ENCODE peak calls at places on chromosomes 4 and X, in five cellular contexts. H is left lung, K is upper lobe of left lung, R is pancreas, N is body of pancreas. F is an unnamed sample. For H3K4me1, the result is how much of the 10 kb centered on the place peaks cover.

GRCh38 chr4:180757927-180758326 is 1485.3 kb upstream of the TENM3 start:
- ATAC-seq in H (no peak), K (no peak), R (no peak), N (no peak), F (no peak)

GRCh38 chr4:170769857-170770256 is 680.1 kb upstream of the AADAT start:
- ATAC-seq in H (no peak), K (no peak), R (no peak), N (no peak), F (no peak)

GRCh38 chr4:7766086-7766485 is 173.6 kb downstream of the AFAP1 start:
- ATAC-seq in H (no peak), K (no peak), R (no peak), N (no peak), F (no peak)

GRCh38 chr4:52628543-52628942 is 30.6 kb downstream of the USP46 start:
- ATAC-seq in H (no peak), K (no peak), R (no peak), N (no peak), F (no peak)

GRCh38 chr4:121049072-121049599 is 23.2 kb downstream of the NDNF start:
- ATAC-seq in H (peak), K (no peak), R (no peak), N (no peak), F (no peak)

GRCh38 chrX:153485396-153486080 is 9.2 kb upstream of the BGN start:
- ATAC-seq in H (no peak), K (no peak), R (no peak), N (no peak), F (no peak)

GRCh38 chrX:19535481-19535880 is 20.2 kb upstream of the MAP3K15 start:
- ATAC-seq in H (peak), K (no peak), R (peak), N (no peak), F (no peak)

GRCh38 chr4:119656342-119656741 is 27.7 kb upstream of the PDE5A start:
- ATAC-seq in H (no peak), K (no peak), R (no peak), N (no peak), F (no peak)

GRCh38 chrX:94932278-94932965 is 1258.4 kb downstream of the FAM133A start:
- ATAC-seq in H (no peak), K (no peak), R (no peak), N (no peak), F (no peak)

GRCh38 chr4:105715692-105716278 is 7.2 kb downstream of the GSTCD start:
- ATAC-seq in H (peak), K (no peak), R (peak), N (peak), F (no peak)

GRCh38 chrX:63513825-63514574 is 162.9 kb upstream of the SPIN4 start:
- ATAC-seq in H (peak), K (no peak), R (peak), N (peak), F (peak)

GRCh38 chrX:46209768-46210167 is 335.5 kb downstream of the ZNF674 start:
- ATAC-seq in H (peak), K (no peak), R (no peak), N (no peak), F (no peak)

GRCh38 chr4:6582889-6583504 is 8.0 kb downstream of the MAN2B2 start:
- ATAC-seq in H (no peak), K (no peak), R (no peak), N (peak), F (no peak)

GRCh38 chrX:119189115-119189514 is 47.0 kb upstream of the PGRMC1 start:
- ATAC-seq in H (no peak), K (no peak), R (no peak), N (no peak), F (no peak)

GRCh38 chrX:68409154-68409553 is 24.1 kb downstream of the OPHN1 start:
- ATAC-seq in H (no peak), K (no peak), R (no peak), N (no peak), F (no peak)

GRCh38 chrX:102129473-102129872 is 4.0 kb downstream of the TCEAL2 start:
- ATAC-seq in H (peak), K (no peak), R (no peak), N (no peak), F (no peak)

GRCh38 chrX:79154612-79155358 is 10.3 kb downstream of the GPR174 start:
- ATAC-seq in H (no peak), K (no peak), R (no peak), N (no peak), F (no peak)

GRCh38 chrX:38382663-38383062 is 30.3 kb downstream of the OTC start:
- ATAC-seq in H (no peak), K (no peak), R (no peak), N (no peak), F (no peak)

GRCh38 chr4:6177587-6178197 is 22.7 kb downstream of the JAKMIP1 start:
- ATAC-seq in H (no peak), K (peak), R (no peak), N (no peak), F (no peak)

GRCh38 chrX:104117753-104118152 is 5.4 kb downstream of the ZCCHC18 start:
- ATAC-seq in H (no peak), K (no peak), R (no peak), N (no peak), F (no peak)

GRCh38 chrX:8042304-8042703 is 115.1 kb upstream of the PNPLA4 start:
- ATAC-seq in H (no peak), K (no peak), R (no peak), N (no peak), F (no peak)

GRCh38 chr4:1246901-1247810 is 1.8 kb downstream of the CTBP1 start:
- ATAC-seq in H (peak), K (no peak), R (peak), N (no peak), F (no peak)

GRCh38 chrX:31237189-31237588 is 165.3 kb upstream of the FTHL17 start:
- ATAC-seq in H (no peak), K (no peak), R (no peak), N (no peak), F (no peak)

GRCh38 chr4:825969-826330 is at the start of gene CPLX1:
- ATAC-seq in H (peak), K (no peak), R (peak), N (no peak), F (no peak)

GRCh38 chrX:81195712-81196111 is 6.0 kb downstream of the HMGN5 start:
- ATAC-seq in H (peak), K (peak), R (peak), N (peak), F (no peak)

DNA sequence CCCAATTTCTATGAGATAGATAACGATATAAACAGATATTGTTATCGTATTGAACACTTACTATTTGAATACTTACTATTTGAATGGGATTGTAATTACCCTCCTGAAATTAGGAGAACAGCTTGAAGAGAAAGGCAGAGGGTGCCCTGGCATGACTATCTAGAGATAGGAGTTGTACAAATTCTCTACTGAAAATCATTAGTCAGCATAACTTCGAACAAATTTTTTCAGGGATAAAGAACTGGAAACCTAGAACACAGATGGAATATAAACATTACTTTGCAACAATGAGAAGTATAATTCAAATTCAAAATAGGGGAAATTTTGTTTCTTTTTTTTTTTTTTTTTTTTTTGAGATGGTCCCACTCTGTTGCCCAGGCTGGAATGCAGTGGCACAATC is 1096.8 kb downstream of the C4orf33 start:
- ATAC-seq in H (no peak), K (no peak), R (no peak), N (no peak), F (no peak)
- H3K4me1 ChIP-seq in H (under half), K (under half), R (under half), N (under half), F (under half)

GRCh38 chr4:147756417-147756816 is 24.5 kb downstream of the ARHGAP10 start:
- ATAC-seq in H (no peak), K (no peak), R (no peak), N (no peak), F (no peak)
- H3K27ac ChIP-seq in H (no peak), K (no peak), R (no peak), N (no peak), F (peak)

GRCh38 chr4:40563401-40563800 is 66.3 kb downstream of the RBM47 start:
- ATAC-seq in H (peak), K (peak), R (peak), N (no peak), F (no peak)
- H3K4me1 ChIP-seq in H (half or more), K (under half), R (under half), N (half or more), F (under half)

GRCh38 chr4:22587253-22587652 is 71.4 kb upstream of the ADGRA3 start:
- ATAC-seq in H (no peak), K (no peak), R (no peak), N (no peak), F (no peak)
- H3K27ac ChIP-seq in H (no peak), K (no peak), R (no peak), N (no peak), F (no peak)

GRCh38 chrX:44906542-44906941 is 33.6 kb downstream of the KDM6A start:
- ATAC-seq in H (no peak), K (no peak), R (no peak), N (no peak), F (no peak)
- H3K4me1 ChIP-seq in H (under half), K (under half), R (under half), N (under half), F (under half)

GRCh38 chr4:26715636-26716242 is 131.9 kb downstream of the TBC1D19 start:
- ATAC-seq in H (no peak), K (no peak), R (no peak), N (no peak), F (no peak)
- H3K27ac ChIP-seq in H (no peak), K (no peak), R (no peak), N (no peak), F (no peak)

GRCh38 chr4:77710125-77710524 is 104.5 kb downstream of the CXCL13 start:
- ATAC-seq in H (no peak), K (no peak), R (no peak), N (no peak), F (no peak)
- H3K4me1 ChIP-seq in H (under half), K (under half), R (under half), N (half or more), F (under half)

GRCh38 chr4:16236402-16237023 is 10.2 kb upstream of the TAPT1 start:
- ATAC-seq in H (no peak), K (no peak), R (no peak), N (no peak), F (no peak)

GRCh38 chr4:16237715-16238114 is 11.4 kb upstream of the TAPT1 start:
- ATAC-seq in H (peak), K (no peak), R (peak), N (no peak), F (peak)

GRCh38 chr4:16230308-16230707 is 4.0 kb upstream of the TAPT1 start:
- ATAC-seq in H (no peak), K (no peak), R (no peak), N (no peak), F (no peak)

GRCh38 chr4:16231570-16232252 is 5.4 kb upstream of the TAPT1 start:
- ATAC-seq in H (no peak), K (no peak), R (no peak), N (no peak), F (no peak)

DNA sequence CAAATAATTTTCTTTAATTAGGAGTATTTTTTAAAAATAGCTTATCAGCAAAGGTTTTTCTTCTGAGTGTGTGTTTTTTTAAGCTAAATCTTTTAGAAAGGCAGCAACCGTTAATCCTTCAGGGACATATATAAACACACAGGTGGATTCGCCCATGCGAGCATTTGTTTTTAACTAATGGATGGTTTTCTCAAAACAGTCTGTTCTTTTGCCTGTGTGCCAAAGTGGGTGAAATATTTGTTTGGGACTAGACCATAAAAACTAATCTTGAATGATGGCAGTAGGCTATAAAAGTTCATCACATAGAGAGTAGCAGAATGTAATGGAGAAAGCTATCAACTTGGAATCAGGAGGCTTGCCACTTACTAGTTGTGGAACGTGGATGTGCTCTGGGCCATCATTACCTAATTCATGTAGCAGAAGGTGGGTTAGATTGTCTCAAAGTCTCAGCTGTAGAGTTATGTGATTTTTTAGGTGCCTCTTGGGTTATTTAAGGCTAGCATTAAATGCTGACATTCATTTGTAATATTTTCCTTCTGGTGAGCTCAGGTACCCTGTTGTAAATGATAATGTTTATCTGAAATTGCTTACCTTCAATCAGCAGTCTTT is 7.4 kb upstream of the TAPT1 start:
- ATAC-seq in H (no peak), K (no peak), R (no peak), N (no peak), F (no peak)
- H3K27ac ChIP-seq in H (no peak), K (no peak), R (no peak), N (no peak), F (no peak)